ENCODE peak calls at places on chromosome 1, in ten cellular contexts. M is activated CD4-positive, alpha-beta T cell treated with anti-CD3 and anti-CD28 coated beads, Interleukin-2, amount 50 U/mL, for 4 hours; N is EH; U is mesenchymal stem cell; F is GM13976; J is dermis blood vessel endothelial cell; O is iPS-NIHi11; B is T-cell; W is activated naive CD4-positive, alpha-beta T cell treated with anti-CD3 and anti-CD28 coated beads for 36 hours; E is NCI-H1092 treated with DMSO at 0.1 percent for 48 hours. H is an unnamed sample.

GRCh38 chr1:65508051-65508450 is 87.6 kb downstream of the LEPR start:
- DNase-seq in B (no peak), W (no peak), U (no peak), O (no peak), F (no peak), J (no peak), N (peak), E (no peak), M (no peak), H (no peak)

GRCh38 chr1:6534248-6534647 is 20.1 kb downstream of the NOL9 start:
- DNase-seq in M (no peak), E (no peak), N (no peak), B (no peak), O (no peak), F (no peak), J (no peak), U (no peak), W (no peak), H (no peak)

GRCh38 chr1:198833706-198834497 is 195.1 kb downstream of the PTPRC start:
- DNase-seq in E (no peak), B (no peak), F (no peak), O (no peak), U (no peak), M (no peak), W (no peak), N (no peak), J (no peak), H (no peak)

GRCh38 chr1:160748877-160749269 is 9.8 kb downstream of the SLAMF7 start:
- DNase-seq in B (no peak), F (no peak), N (no peak), O (no peak), J (peak), U (no peak), W (peak), E (no peak), M (no peak), H (no peak)

GRCh38 chr1:212699104-212699838 is 369 bp downstream of the BATF3 start:
- DNase-seq in J (peak), E (no peak), M (peak), W (peak), O (peak), F (peak), U (peak), B (peak), N (peak), H (peak)

GRCh38 chr1:226798427-226799411 is 59.6 kb upstream of the ITPKB start:
- DNase-seq in E (no peak), N (no peak), U (no peak), B (peak), J (peak), O (no peak), F (peak), W (peak), M (peak), H (peak)

GRCh38 chr1:77282187-77282865 is 507 bp downstream of the AK5 start:
- DNase-seq in O (peak), E (no peak), N (peak), B (peak), U (peak), J (peak), F (peak), W (peak), M (peak), H (peak)

GRCh38 chr1:27992271-27992670 is 32.5 kb downstream of the XKR8 start:
- DNase-seq in E (no peak), F (no peak), M (peak), U (no peak), J (peak), W (peak), B (peak), N (no peak), O (no peak), H (peak)

GRCh38 chr1:35390600-35391494 is 122.3 kb downstream of the ZMYM4 start:
- DNase-seq in F (no peak), N (no peak), J (no peak), B (no peak), U (no peak), E (no peak), O (peak), W (no peak), M (no peak), H (no peak)

GRCh38 chr1:27597511-27598216 is 6.3 kb downstream of the AHDC1 start:
- DNase-seq in B (no peak), U (no peak), N (peak), F (no peak), M (no peak), O (no peak), J (no peak), E (no peak), W (no peak), H (no peak)

GRCh38 chr1:83516369-83516768 is 482.6 kb downstream of the TTLL7 start:
- DNase-seq in U (no peak), M (no peak), N (peak), F (no peak), O (no peak), J (no peak), W (no peak), B (no peak), E (no peak), H (no peak)

GRCh38 chr1:91997607-91998195 is 32.1 kb upstream of the EPHX4 start:
- DNase-seq in U (peak), N (peak), W (peak), F (peak), O (peak), J (peak), M (peak), B (peak), E (peak), H (peak)

GRCh38 chr1:42684139-42684538 is 1.9 kb downstream of the YBX1 start:
- DNase-seq in B (no peak), J (peak), U (peak), M (no peak), O (no peak), F (no peak), E (no peak), W (peak), N (peak), H (peak)

GRCh38 chr1:47396671-47397196 is 19.4 kb upstream of the FOXE3 start:
- DNase-seq in O (no peak), B (no peak), M (no peak), U (no peak), J (no peak), N (no peak), E (no peak), F (no peak), W (no peak), H (no peak)

H was measured in activated CD4-positive, alpha-beta memory T cell treated with anti-CD3 and anti-CD28 coated beads for 36 hours.